ENCODE peak calls at places on chromosomes 4 and X, in nine cellular contexts. D is GM06990, Y is fibroblast of mammary gland, K is hepatocyte, I is kidney epithelial cell, N is Calu3, Q is breast epithelium, R is gastrocnemius medialis, X is ovary. B is an unnamed sample.
A peak's percentile ranks its signal among the peaks of the same experiment; 100 is the strongest.

GRCh38 chr4:37225778-37226177 is 18.8 kb upstream of the NWD2 start:
- DNase-seq in D (no peak), Y (no peak), K (no peak), I (no peak), N (no peak), Q (no peak), R (no peak), X (no peak), B (no peak)

GRCh38 chr4:36712013-36712412 is 430.6 kb downstream of the DTHD1 start:
- DNase-seq in D (no peak), Y (no peak), K (no peak), I (no peak), N (no peak), Q (no peak), R (no peak), X (no peak), B (no peak)

GRCh38 chr4:174714393-174715211 is 114.4 kb downstream of the GLRA3 start:
- DNase-seq in D (no peak), Y (peak; percentile 66), K (peak; percentile 61), I (peak; percentile 9), N (peak; percentile 39), Q (no peak), R (no peak), X (no peak), B (peak; percentile 60)

GRCh38 chr4:98284640-98285046 is 23.5 kb downstream of the RAP1GDS1 start:
- DNase-seq in D (no peak), Y (peak; percentile 32), K (peak; percentile 12), I (no peak), N (peak; percentile 49), Q (no peak), R (no peak), X (no peak), B (no peak)

GRCh38 chr4:84493092-84493850 is 5.8 kb downstream of the NKX6-1 start:
- DNase-seq in D (no peak), Y (peak; percentile 12), K (peak; percentile 58), I (no peak), N (no peak), Q (no peak), R (no peak), X (no peak), B (no peak)

GRCh38 chr4:118927976-118928375 is 39.3 kb downstream of the SYNPO2 start:
- DNase-seq in D (no peak), Y (no peak), K (no peak), I (no peak), N (no peak), Q (peak; percentile 45), R (no peak), X (peak; percentile 61), B (no peak)

GRCh38 chr4:22692736-22693135 is at the start of gene GBA3:
- DNase-seq in D (no peak), Y (no peak), K (peak; percentile 31), I (no peak), N (no peak), Q (no peak), R (no peak), X (no peak), B (no peak)

GRCh38 chrX:139475432-139475831 is 55.1 kb upstream of the F9 start:
- DNase-seq in D (no peak), Y (no peak), K (no peak), I (no peak), N (no peak), Q (no peak), R (no peak), X (no peak), B (no peak)

GRCh38 chr4:171718069-171718468 is 95.1 kb upstream of the GALNTL6 start:
- DNase-seq in D (no peak), Y (no peak), K (no peak), I (no peak), N (no peak), Q (no peak), R (no peak), X (no peak), B (no peak)

DNA sequence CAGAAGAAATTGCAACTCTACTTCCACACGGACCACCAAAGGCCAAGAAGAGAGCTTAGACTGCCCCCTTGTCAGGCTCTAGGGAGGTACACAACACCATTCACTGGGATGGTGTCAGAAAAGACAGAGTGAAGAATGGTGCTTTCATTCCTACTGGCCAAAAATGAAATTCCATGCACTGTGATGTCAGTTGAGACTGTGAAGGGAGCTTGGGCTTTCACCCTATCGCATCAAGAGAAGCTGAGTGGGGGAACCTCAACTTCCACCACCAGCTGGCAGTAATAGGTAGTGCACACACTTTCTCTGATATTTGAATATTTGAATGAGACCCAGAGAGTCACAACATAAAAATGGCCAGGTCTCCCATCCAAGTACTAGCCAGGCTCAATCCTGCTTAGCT is 65.9 kb downstream of the ZNF711 start:
- DNase-seq in D (no peak), Y (no peak), K (no peak), I (no peak), N (no peak), Q (no peak), R (no peak), X (no peak), B (no peak)
- TF ChIP-seq CTCF in D (no peak), Y (no peak), K (no peak), I (no peak), N (peak; percentile 35), Q (no peak), R (no peak), X (no peak), B (peak; percentile 1)

GRCh38 chrX:111445485-111445884 is 33.5 kb upstream of the DCX start:
- DNase-seq in D (peak; percentile 3), Y (peak; percentile 62), K (peak; percentile 74), I (peak; percentile 5), N (no peak), Q (no peak), R (no peak), X (no peak), B (peak; percentile 23)
- TF ChIP-seq CTCF in D (peak; percentile 47), Y (peak; percentile 66), K (peak; percentile 72), I (peak; percentile 46), N (peak; percentile 19), Q (no peak), R (peak; percentile 11), X (no peak), B (peak; percentile 61)

GRCh38 chr4:143396695-143397094 is 60.0 kb downstream of the GAB1 start:
- DNase-seq in D (no peak), Y (no peak), K (no peak), I (no peak), N (no peak), Q (no peak), R (no peak), X (no peak), B (no peak)
- TF ChIP-seq CTCF in D (no peak), Y (peak; percentile 28), K (no peak), I (no peak), N (no peak), Q (no peak), R (no peak), X (no peak), B (no peak)

GRCh38 chr4:167897116-167897515 is 195.2 kb upstream of the ANXA10 start:
- DNase-seq in D (no peak), Y (peak; percentile 41), K (peak; percentile 31), I (peak; percentile 19), N (peak; percentile 43), Q (no peak), R (no peak), X (no peak), B (no peak)
- TF ChIP-seq CTCF in D (no peak), Y (no peak), K (no peak), I (no peak), N (no peak), Q (no peak), R (no peak), X (no peak), B (no peak)

DNA sequence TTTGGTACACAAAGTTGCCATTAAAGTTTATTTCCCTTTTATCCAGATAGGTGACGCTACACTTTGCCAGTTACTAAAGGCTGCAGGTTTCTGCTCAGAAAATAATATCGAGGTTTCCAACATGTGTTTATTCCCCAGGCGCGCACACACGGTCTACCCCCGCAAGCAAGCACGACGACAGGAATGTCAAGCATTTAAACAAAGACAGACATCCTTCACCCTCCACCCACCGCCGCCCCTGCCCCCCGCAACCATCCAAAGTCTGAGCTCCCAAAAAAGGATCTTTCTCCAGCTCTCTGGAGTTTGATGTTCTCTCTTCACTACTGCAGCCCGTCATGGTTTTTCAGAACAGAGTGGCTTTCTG is 1.3 kb upstream of the PCDH7 start:
- DNase-seq in D (peak; percentile 1), Y (peak; percentile 28), K (peak; percentile 39), I (no peak), N (no peak), Q (no peak), R (no peak), X (no peak), B (peak; percentile 13)
- TF ChIP-seq CTCF in D (no peak), Y (peak; percentile 31), K (peak; percentile 41), I (peak; percentile 27), N (no peak), Q (no peak), R (no peak), X (no peak), B (no peak)

DNA sequence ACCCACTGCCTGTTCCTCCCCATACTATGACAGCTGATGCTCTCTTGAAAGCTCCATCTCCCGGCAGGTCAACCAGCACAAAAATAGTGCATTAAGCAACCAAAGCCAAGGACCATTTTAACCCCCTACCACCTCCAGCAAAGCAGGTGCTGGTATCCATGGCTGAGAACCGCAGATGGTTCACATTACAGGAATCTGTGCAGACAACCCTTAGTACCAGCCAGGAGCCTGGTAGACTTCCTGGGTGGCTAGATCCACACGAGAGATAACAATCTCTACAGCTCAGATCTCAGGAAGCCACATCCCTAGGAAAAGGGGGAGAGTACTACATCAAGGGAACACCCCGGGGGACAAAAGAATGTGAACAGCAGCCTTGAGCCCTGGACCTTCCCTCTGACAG is 248.0 kb downstream of the FGF13 start:
- DNase-seq in D (no peak), Y (no peak), K (no peak), I (no peak), N (no peak), Q (no peak), R (no peak), X (no peak), B (no peak)
- TF ChIP-seq CTCF in D (no peak), Y (no peak), K (no peak), I (no peak), N (no peak), Q (no peak), R (no peak), X (no peak), B (no peak)

GRCh38 chr4:59161249-59161648 is 2038.9 kb upstream of the ADGRL3 start:
- DNase-seq in D (no peak), Y (no peak), K (no peak), I (no peak), N (no peak), Q (no peak), R (no peak), X (no peak), B (no peak)
- TF ChIP-seq CTCF in D (no peak), Y (no peak), K (no peak), I (no peak), N (no peak), Q (no peak), R (no peak), X (no peak), B (peak; percentile 38)

GRCh38 chrX:39261446-39262147 is 460.3 kb downstream of the MID1IP1 start:
- DNase-seq in D (no peak), Y (peak; percentile 68), K (peak; percentile 52), I (peak; percentile 49), N (peak; percentile 34), Q (no peak), R (no peak), X (no peak), B (peak; percentile 12)
- TF ChIP-seq CTCF in D (peak; percentile 76), Y (peak; percentile 55), K (peak; percentile 62), I (peak; percentile 47), N (no peak), Q (peak; percentile 32), R (peak; percentile 27), X (peak; percentile 39), B (peak; percentile 72)

B was measured in GM13977.